ENCODE peak calls at places on chromosomes 2 and 18, in seven cellular contexts. B is fibroblast of the conjunctiva, R is A549, M is Ammon's horn, J is amniotic stem cell, Z is DMS153, Q is T-helper 1 cell. W is an unnamed sample.

GRCh38 chr18:48139427-48140347 is 209.2 kb upstream of the SMAD2 start:
- DNase-seq in B (no peak), R (no peak), M (no peak), J (no peak), Z (peak; percentile 95), Q (no peak), W (peak; percentile 81)

GRCh38 chr2:14872779-14873325 is 240.3 kb downstream of the LRATD1 start:
- DNase-seq in B (no peak), R (no peak), M (no peak), J (no peak), Z (no peak), Q (no peak), W (no peak)

GRCh38 chr2:198282061-198282460 is 477.7 kb downstream of the PLCL1 start:
- DNase-seq in B (no peak), R (no peak), M (no peak), J (no peak), Z (no peak), Q (no peak), W (no peak)

GRCh38 chr18:72878143-72878542 is 10.4 kb upstream of the NETO1 start:
- DNase-seq in B (no peak), R (no peak), M (no peak), J (no peak), Z (no peak), Q (no peak), W (no peak)

GRCh38 chr18:48811401-48811800 is 139.4 kb downstream of the SMAD7 start:
- DNase-seq in B (no peak), R (no peak), M (no peak), J (no peak), Z (no peak), Q (no peak), W (no peak)

GRCh38 chr2:228446732-228447131 is 265.2 kb upstream of the SPHKAP start:
- DNase-seq in B (no peak), R (no peak), M (peak; percentile 84), J (no peak), Z (peak; percentile 94), Q (no peak), W (peak; percentile 78)

GRCh38 chr2:187581125-187581896 is 27.1 kb upstream of the TFPI start:
- DNase-seq in B (no peak), R (peak; percentile 4), M (peak; percentile 26), J (no peak), Z (no peak), Q (no peak), W (no peak)

GRCh38 chr2:99648115-99648850 is 158.5 kb upstream of the REV1 start:
- DNase-seq in B (no peak), R (no peak), M (peak; percentile 78), J (peak; percentile 19), Z (no peak), Q (no peak), W (no peak)

GRCh38 chr2:167404896-167405295 is 516.6 kb downstream of the XIRP2 start:
- DNase-seq in B (no peak), R (no peak), M (no peak), J (no peak), Z (no peak), Q (no peak), W (no peak)

GRCh38 chr2:176892818-176893217 is 319.8 kb upstream of the HNRNPA3 start:
- DNase-seq in B (no peak), R (no peak), M (no peak), J (no peak), Z (peak; percentile 93), Q (no peak), W (no peak)

GRCh38 chr2:44877417-44877816 is 64.1 kb upstream of the SIX3 start:
- DNase-seq in B (no peak), R (no peak), M (no peak), J (no peak), Z (no peak), Q (no peak), W (no peak)

GRCh38 chr2:237581751-237582746 is 8.5 kb downstream of the RAB17 start:
- DNase-seq in B (peak; percentile 54), R (no peak), M (peak; percentile 80), J (no peak), Z (peak; percentile 83), Q (no peak), W (peak; percentile 87)

GRCh38 chr2:239245872-239246701 is 154.7 kb downstream of the HDAC4 start:
- DNase-seq in B (no peak), R (no peak), M (no peak), J (no peak), Z (peak; percentile 60), Q (no peak), W (no peak)

GRCh38 chr18:49321800-49322461 is 138.5 kb downstream of the DYM start:
- DNase-seq in B (peak; percentile 8), R (no peak), M (no peak), J (peak; percentile 11), Z (no peak), Q (no peak), W (no peak)

GRCh38 chr2:188975497-188976102 is 1.4 kb downstream of the COL3A1 start:
- DNase-seq in B (peak; percentile 97), R (no peak), M (peak; percentile 6), J (peak; percentile 87), Z (no peak), Q (no peak), W (no peak)

GRCh38 chr2:230941202-230942180 is 16.4 kb upstream of the GPR55 start:
- DNase-seq in B (no peak), R (no peak), M (no peak), J (no peak), Z (no peak), Q (no peak), W (no peak)

GRCh38 chr2:101981484-101981883 is 10.3 kb upstream of the IL1R2 start:
- DNase-seq in B (no peak), R (no peak), M (no peak), J (no peak), Z (no peak), Q (no peak), W (peak; percentile 57)